ENCODE peak calls at places on chromosome 7, in four cellular contexts. R is tibial nerve, S is EL, J is sigmoid colon. X is an unnamed sample.
A peak's percentile ranks its signal among the peaks of the same experiment; 100 is the strongest.

GRCh38 chr7:138755331-138755747 is 42.5 kb upstream of the TMEM213 start:
- DNase-seq in S (peak; percentile 20), R (no peak), J (no peak), X (no peak)

GRCh38 chr7:988426-988911 is 5.5 kb downstream of the CYP2W1 start:
- DNase-seq in S (no peak), J (no peak), R (no peak), X (no peak)

GRCh38 chr7:93043393-93043985 is 74.3 kb downstream of the SAMD9 start:
- DNase-seq in R (no peak), S (peak; percentile 97), J (no peak), X (no peak)

GRCh38 chr7:75033064-75033463 is 40.5 kb downstream of the RCC1L start:
- DNase-seq in S (no peak), J (no peak), R (no peak), X (no peak)

GRCh38 chr7:45080265-45080957 is 8.4 kb downstream of the NACAD start:
- DNase-seq in R (no peak), J (no peak), S (no peak), X (no peak)

GRCh38 chr7:104971290-104972071 is 42.5 kb upstream of the KMT2E start:
- DNase-seq in R (no peak), J (no peak), S (peak; percentile 46), X (no peak)

GRCh38 chr7:115910541-115911164 is 119.9 kb downstream of the TFEC start:
- DNase-seq in R (no peak), S (peak; percentile 25), J (no peak), X (no peak)

GRCh38 chr7:75866497-75867389 is 12.1 kb upstream of the RHBDD2 start:
- DNase-seq in J (peak; percentile 77), R (no peak), S (peak; percentile 60), X (peak; percentile 69)

GRCh38 chr7:155416646-155417380 is 41.1 kb upstream of the EN2 start:
- DNase-seq in S (no peak), R (no peak), J (no peak), X (no peak)

GRCh38 chr7:38409524-38409923 is 136.1 kb upstream of the TARP start:
- DNase-seq in J (no peak), R (no peak), S (no peak), X (no peak)

GRCh38 chr7:70582921-70583895 is 548.7 kb upstream of the GALNT17 start:
- DNase-seq in J (no peak), R (no peak), S (no peak), X (no peak)

GRCh38 chr7:114415054-114415997 is 711 bp downstream of the FOXP2 start:
- DNase-seq in J (no peak), R (no peak), S (no peak), X (no peak)

GRCh38 chr7:94394058-94394398 is 667 bp upstream of the COL1A2 start:
- DNase-seq in R (no peak), S (no peak), J (peak; percentile 73), X (peak; percentile 70)

GRCh38 chr7:128869138-128869943 is 6.7 kb downstream of the ATP6V1F start:
- DNase-seq in S (peak; percentile 48), J (peak; percentile 84), R (no peak), X (no peak)

GRCh38 chr7:35463176-35463575 is 209.3 kb upstream of the TBX20 start:
- DNase-seq in J (no peak), R (no peak), S (no peak), X (no peak)

GRCh38 chr7:122694697-122695096 is 4.2 kb downstream of the RNF133 start:
- DNase-seq in R (no peak), J (no peak), S (no peak), X (no peak)

X was measured in sciatic nerve.